ENCODE peak calls at places on chromosomes 6 and 20, in six cellular contexts. Z, H, K, B, U and O are unnamed samples. For H3K27me3, the result is how much of the 10 kb centered on the place peaks cover.

GRCh38 chr6:15763827-15764226 is 101.0 kb upstream of the DTNBP1 start:
- DNase-seq in Z (peak), H (no peak), K (no peak), B (peak), U (no peak), O (peak)

GRCh38 chr6:6386010-6386409 is 65.5 kb upstream of the F13A1 start:
- DNase-seq in Z (no peak), H (no peak), K (no peak), B (no peak), U (no peak), O (no peak)

GRCh38 chr6:68635706-68636513 is 828 bp downstream of the ADGRB3 start:
- DNase-seq in Z (peak), H (no peak), K (peak), B (no peak), U (no peak), O (no peak)

GRCh38 chr20:46701556-46701955 is 7.9 kb upstream of the SLC2A10 start:
- DNase-seq in Z (no peak), H (no peak), K (no peak), B (no peak), U (no peak), O (no peak)

GRCh38 chr20:49594143-49594928 is 26.4 kb upstream of the PTGIS start:
- DNase-seq in Z (peak), H (no peak), K (no peak), B (no peak), U (peak), O (no peak)

GRCh38 chr6:41042167-41042566 is at the start of gene TSPO2:
- DNase-seq in Z (no peak), H (no peak), K (no peak), B (no peak), U (no peak), O (no peak)

GRCh38 chr6:135372758-135373157 is 124.8 kb downstream of the AHI1 start:
- DNase-seq in Z (peak), H (no peak), K (no peak), B (no peak), U (no peak), O (no peak)

GRCh38 chr6:40391851-40392595 is 195.1 kb downstream of the LRFN2 start:
- DNase-seq in Z (no peak), H (no peak), K (no peak), B (no peak), U (no peak), O (peak)

GRCh38 chr6:4336778-4337442 is 201.5 kb upstream of the ECI2 start:
- DNase-seq in Z (no peak), H (no peak), K (no peak), B (no peak), U (no peak), O (no peak)

GRCh38 chr6:35817515-35817914 is 12.4 kb downstream of the LHFPL5 start:
- DNase-seq in Z (no peak), H (no peak), K (no peak), B (no peak), U (no peak), O (no peak)

GRCh38 chr6:34657307-34657978 is 39.1 kb downstream of the ILRUN start:
- DNase-seq in Z (peak), H (no peak), K (peak), B (peak), U (no peak), O (no peak)

GRCh38 chr6:151661928-151662327 is 145.6 kb upstream of the ESR1 start:
- DNase-seq in Z (no peak), H (no peak), K (no peak), B (no peak), U (no peak), O (peak)

DNA sequence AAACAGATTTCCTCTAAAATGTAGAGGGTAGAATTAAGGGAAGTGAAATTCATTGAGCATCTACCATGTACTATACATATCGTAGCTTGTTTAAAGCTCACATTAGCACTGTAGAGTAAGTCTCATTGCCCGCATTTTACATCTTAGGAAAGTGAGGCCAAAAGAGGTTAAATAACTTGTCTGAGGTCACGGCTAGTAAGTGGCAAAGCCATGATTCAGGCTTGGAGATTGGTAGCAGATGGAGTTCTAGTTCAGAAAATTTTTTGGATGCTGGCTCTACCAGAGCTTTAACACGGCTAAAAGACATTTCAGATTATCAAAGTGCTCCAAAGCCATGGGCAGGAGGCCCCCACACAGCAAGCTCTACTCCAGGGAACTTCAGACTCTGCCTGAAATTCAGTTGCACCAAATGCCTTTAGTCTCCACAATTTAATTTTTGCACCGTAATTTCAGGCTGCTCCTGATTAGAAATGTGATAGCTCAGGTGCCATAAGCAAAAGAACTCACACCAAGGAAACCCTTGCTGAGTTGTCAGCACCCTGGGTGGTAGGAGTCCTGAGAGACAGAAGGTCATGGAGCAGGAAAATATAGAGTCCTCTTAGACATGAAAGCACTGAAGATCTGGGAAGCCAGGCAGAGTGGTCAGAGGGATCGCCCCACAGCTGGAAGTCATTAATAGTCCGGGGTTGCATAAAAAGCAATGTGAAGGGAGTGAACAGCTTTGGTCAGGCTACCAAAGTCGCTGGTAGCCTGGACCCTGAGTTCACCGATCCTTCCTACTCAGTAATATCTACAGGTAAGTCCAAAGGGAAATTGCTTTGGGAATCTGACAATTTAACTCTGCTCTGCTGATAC is 55.2 kb upstream of the ASIP start:
- DNase-seq in Z (no peak), H (no peak), K (no peak), B (no peak), U (no peak), O (no peak)
- H3K4me3 ChIP-seq in Z (no peak), H (no peak), K (no peak), B (no peak), U (no peak), O (no peak)

GRCh38 chr6:152904678-152905077 is 78.2 kb downstream of the FBXO5 start:
- DNase-seq in Z (no peak), H (no peak), K (no peak), B (no peak), U (no peak), O (no peak)
- H3K27me3 ChIP-seq in Z (under half), H (under half), K (under half), B (under half), U (under half), O (under half)

DNA sequence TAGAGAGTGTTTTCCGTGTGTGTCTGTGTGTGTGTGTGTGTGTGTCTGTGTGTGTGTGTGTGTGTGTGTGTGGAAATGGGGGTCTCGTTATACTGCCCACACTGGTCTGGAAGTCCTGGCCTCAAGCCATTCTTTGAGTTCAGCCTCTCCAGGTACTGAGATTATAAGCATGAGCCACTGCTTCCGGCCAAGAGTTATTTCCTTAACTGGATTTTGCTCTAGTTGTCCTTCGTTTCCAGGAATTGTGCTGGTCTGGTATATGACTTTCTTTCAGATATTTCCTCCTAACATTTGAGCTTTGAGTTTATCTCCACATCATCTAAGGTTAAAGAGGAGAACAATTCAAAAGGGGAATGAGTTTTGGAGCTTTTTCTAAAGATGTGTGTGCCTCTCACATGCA is 124.8 kb downstream of the SH3BGRL2 start:
- DNase-seq in Z (no peak), H (no peak), K (no peak), B (no peak), U (no peak), O (no peak)
- H3K4me3 ChIP-seq in Z (no peak), H (no peak), K (no peak), B (no peak), U (no peak), O (no peak)

GRCh38 chr6:128844598-128844997 is 38.3 kb upstream of the LAMA2 start:
- DNase-seq in Z (no peak), H (no peak), K (no peak), B (no peak), U (no peak), O (no peak)

GRCh38 chr6:128836761-128837160 is 46.2 kb upstream of the LAMA2 start:
- DNase-seq in Z (no peak), H (no peak), K (no peak), B (no peak), U (no peak), O (no peak)

GRCh38 chr6:128841518-128841917 is 41.4 kb upstream of the LAMA2 start:
- DNase-seq in Z (no peak), H (no peak), K (no peak), B (no peak), U (no peak), O (no peak)
- H3K27me3 ChIP-seq in Z (under half), H (under half), K (under half), B (under half), U (under half), O (under half)

GRCh38 chr20:42192321-42192720 is 574.1 kb upstream of the CHD6 start:
- DNase-seq in Z (no peak), H (no peak), K (peak), B (no peak), U (no peak), O (no peak)
- H3K4me3 ChIP-seq in Z (no peak), H (no peak), K (no peak), B (no peak), U (no peak), O (no peak)

DNA sequence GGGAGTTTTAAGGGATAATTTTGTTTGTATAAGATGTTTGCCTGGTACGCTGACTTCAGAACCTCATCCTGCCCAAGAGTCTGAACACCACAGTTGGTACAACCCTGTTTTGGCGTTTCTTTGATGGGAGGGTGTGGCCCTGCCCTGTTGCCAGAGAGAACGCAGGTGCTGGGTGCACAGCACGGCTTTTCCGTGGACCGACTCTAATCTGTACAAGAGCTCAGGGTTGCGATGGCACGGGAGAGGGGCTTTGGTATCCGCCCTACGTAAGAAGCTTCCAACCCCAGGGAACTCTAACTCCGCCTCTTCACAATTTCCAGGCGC is 1.3 kb downstream of the CYP24A1 start:
- DNase-seq in Z (no peak), H (no peak), K (no peak), B (no peak), U (no peak), O (no peak)
- H3K27me3 ChIP-seq in Z (under half), H (under half), K (under half), B (under half), U (under half), O (half or more)

GRCh38 chr6:21599074-21599639 is 5.6 kb downstream of the SOX4 start:
- DNase-seq in Z (no peak), H (no peak), K (no peak), B (no peak), U (no peak), O (peak)
- H3K4me3 ChIP-seq in Z (no peak), H (no peak), K (no peak), B (no peak), U (no peak), O (peak)

GRCh38 chr6:1146500-1146899 is 165.4 kb upstream of the FOXQ1 start:
- DNase-seq in Z (no peak), H (no peak), K (no peak), B (no peak), U (no peak), O (no peak)
- H3K27me3 ChIP-seq in Z (under half), H (under half), K (under half), B (under half), U (under half), O (under half)

GRCh38 chr6:31878222-31878621 is 575 bp downstream of the SLC44A4 start:
- DNase-seq in Z (no peak), H (no peak), K (no peak), B (no peak), U (no peak), O (no peak)

GRCh38 chr6:31876357-31876756 is 2.4 kb downstream of the SLC44A4 start:
- DNase-seq in Z (no peak), H (no peak), K (no peak), B (no peak), U (no peak), O (no peak)

GRCh38 chr6:31877125-31877650 is 1.6 kb downstream of the SLC44A4 start:
- DNase-seq in Z (no peak), H (no peak), K (no peak), B (peak), U (no peak), O (no peak)

GRCh38 chr6:31878761-31879542 is at the start of gene SLC44A4:
- DNase-seq in Z (no peak), H (no peak), K (no peak), B (peak), U (no peak), O (peak)

GRCh38 chr6:31877651-31878161 is 1.1 kb downstream of the SLC44A4 start:
- DNase-seq in Z (no peak), H (no peak), K (no peak), B (peak), U (no peak), O (no peak)
- H3K4me3 ChIP-seq in Z (no peak), H (no peak), K (no peak), B (peak), U (no peak), O (no peak)

GRCh38 chr20:42945595-42945994 is 244.1 kb downstream of the PTPRT start:
- DNase-seq in Z (no peak), H (no peak), K (no peak), B (no peak), U (no peak), O (no peak)
- H3K27me3 ChIP-seq in Z (under half), H (under half), K (under half), B (under half), U (under half), O (under half)